ENCODE peak calls at places on chromosomes 3 and 15, in five cellular contexts. V is BJ, E is HCT116, S is colonic mucosa, Q is GM13977. F is an unnamed sample.

GRCh38 chr15:40338921-40339620 is 1.7 kb downstream of the CCDC9B start:
- DNase-seq in Q (no peak), V (peak), E (peak), S (peak), F (peak)

GRCh38 chr15:69160976-69161877 is 792 bp downstream of the GLCE start:
- DNase-seq in S (peak), E (peak), V (no peak), Q (peak), F (peak)

GRCh38 chr3:113287818-113288648 is 76.7 kb downstream of the BOC start:
- DNase-seq in V (peak), E (peak), S (peak), Q (peak), F (no peak)

GRCh38 chr3:159726231-159726964 is 262.2 kb upstream of the IL12A start:
- DNase-seq in V (no peak), Q (no peak), E (peak), S (no peak), F (peak)

GRCh38 chr3:63933459-63933858 is 21.3 kb upstream of the SCAANT1 start:
- DNase-seq in V (no peak), S (no peak), E (no peak), Q (peak), F (no peak)

GRCh38 chr15:38229700-38230099 is 22.9 kb upstream of the SPRED1 start:
- DNase-seq in Q (no peak), S (no peak), E (no peak), V (no peak), F (no peak)

GRCh38 chr15:101112336-101113113 is 139.3 kb downstream of the CHSY1 start:
- DNase-seq in E (no peak), S (no peak), V (no peak), Q (no peak), F (no peak)

GRCh38 chr3:188861847-188862740 is 309.7 kb upstream of the TPRG1 start:
- DNase-seq in Q (no peak), S (no peak), E (no peak), V (no peak), F (no peak)

GRCh38 chr3:17233398-17233800 is 348.6 kb downstream of the PLCL2 start:
- DNase-seq in S (no peak), E (peak), Q (peak), V (no peak), F (peak)

GRCh38 chr3:58784425-58784824 is 117.9 kb upstream of the FAM3D start:
- DNase-seq in V (no peak), Q (no peak), E (no peak), S (no peak), F (no peak)

GRCh38 chr3:58776231-58776630 is 109.7 kb upstream of the FAM3D start:
- DNase-seq in Q (no peak), S (no peak), V (no peak), E (no peak), F (no peak)

GRCh38 chr3:58784888-58785287 is 118.3 kb upstream of the FAM3D start:
- DNase-seq in S (no peak), V (no peak), Q (no peak), E (no peak), F (no peak)

GRCh38 chr3:58783845-58784244 is 117.3 kb upstream of the FAM3D start:
- DNase-seq in Q (no peak), S (no peak), V (no peak), E (no peak), F (no peak)

GRCh38 chr3:58779934-58780333 is 113.4 kb upstream of the FAM3D start:
- DNase-seq in E (no peak), Q (no peak), S (no peak), V (no peak), F (no peak)
- TF ChIP-seq CTCF in E (no peak), Q (no peak), S (no peak), V (no peak), F (no peak)

GRCh38 chr3:49329201-49329600 is 10.7 kb downstream of the USP4 start:
- DNase-seq in V (no peak), E (no peak), S (no peak), Q (no peak), F (no peak)

GRCh38 chr3:49324768-49325167 is 15.1 kb downstream of the USP4 start:
- DNase-seq in V (no peak), Q (no peak), E (no peak), S (no peak), F (no peak)

GRCh38 chr3:49333091-49333490 is 6.8 kb downstream of the USP4 start:
- DNase-seq in V (no peak), E (no peak), S (no peak), Q (no peak), F (no peak)

GRCh38 chr3:49327485-49327884 is 12.4 kb downstream of the USP4 start:
- DNase-seq in V (no peak), S (no peak), Q (no peak), E (no peak), F (no peak)
- TF ChIP-seq CTCF in V (peak), S (peak), Q (peak), E (peak), F (peak)

GRCh38 chr3:161161603-161162002 is 56.5 kb upstream of the B3GALNT1 start:
- DNase-seq in Q (no peak), E (no peak), V (no peak), S (no peak), F (no peak)
- TF ChIP-seq CTCF in Q (no peak), E (no peak), V (no peak), S (no peak), F (no peak)

GRCh38 chr15:73239564-73240208 is 129.1 kb downstream of the HCN4 start:
- DNase-seq in E (no peak), S (no peak), V (no peak), Q (no peak), F (peak)
- TF ChIP-seq CTCF in E (peak), S (no peak), V (no peak), Q (peak), F (no peak)

GRCh38 chr15:94277485-94277884 is 46.1 kb downstream of the MCTP2 start:
- DNase-seq in S (no peak), V (no peak), E (no peak), Q (no peak), F (no peak)

GRCh38 chr15:94270570-94270969 is 39.2 kb downstream of the MCTP2 start:
- DNase-seq in V (no peak), Q (no peak), E (no peak), S (no peak), F (no peak)

GRCh38 chr15:94272251-94272898 is 41.0 kb downstream of the MCTP2 start:
- DNase-seq in E (no peak), Q (no peak), V (no peak), S (no peak), F (no peak)

GRCh38 chr15:94269954-94270353 is 38.6 kb downstream of the MCTP2 start:
- DNase-seq in E (no peak), Q (no peak), S (no peak), V (no peak), F (no peak)

DNA sequence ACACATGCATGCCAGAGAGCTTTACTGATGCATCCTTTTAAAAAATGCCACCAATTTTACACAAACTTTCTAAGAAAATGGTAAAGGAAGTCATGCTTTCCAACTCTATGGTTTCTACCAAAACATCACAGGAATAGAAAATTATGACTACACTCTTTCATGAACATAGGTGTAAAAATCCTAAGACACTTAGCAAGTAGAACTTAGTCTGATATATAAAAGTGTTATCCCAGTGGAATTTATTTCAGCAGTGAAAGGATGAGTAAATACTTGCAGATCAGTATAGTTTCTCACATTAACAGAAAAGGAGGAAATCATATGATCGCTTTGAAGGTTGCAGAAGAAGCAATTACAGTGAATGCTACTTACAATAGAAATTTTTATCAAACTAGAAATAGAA is 43.4 kb downstream of the MCTP2 start:
- DNase-seq in S (no peak), Q (no peak), V (no peak), E (no peak), F (no peak)
- TF ChIP-seq CTCF in S (no peak), Q (no peak), V (no peak), E (no peak), F (no peak)

DNA sequence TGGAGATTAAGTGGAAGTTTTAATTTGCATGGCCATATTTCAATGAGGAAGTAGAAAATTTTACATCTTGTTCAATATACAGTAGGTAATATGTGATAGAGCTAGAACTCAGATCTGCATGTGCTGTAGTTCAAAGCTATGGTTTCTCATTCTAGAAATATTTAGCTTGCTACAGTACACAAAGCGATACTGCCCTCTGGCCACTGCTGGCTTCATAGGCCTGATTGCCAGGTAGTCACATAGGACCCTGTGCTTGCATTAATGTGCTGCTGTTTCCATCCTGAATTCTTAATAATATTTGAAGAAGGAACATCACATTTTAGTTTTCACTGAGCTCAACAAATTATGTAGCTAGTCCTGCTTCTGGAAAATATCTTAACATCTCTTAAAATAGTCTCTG is 87.0 kb downstream of the PLSCR2 start:
- DNase-seq in S (peak), V (no peak), E (peak), Q (no peak), F (no peak)
- TF ChIP-seq CTCF in S (peak), V (peak), E (peak), Q (no peak), F (no peak)

GRCh38 chr15:94070341-94071275 is 160.8 kb upstream of the MCTP2 start:
- DNase-seq in S (peak), E (no peak), V (peak), Q (no peak), F (no peak)

GRCh38 chr15:94069834-94070233 is 161.5 kb upstream of the MCTP2 start:
- DNase-seq in E (no peak), Q (no peak), V (no peak), S (no peak), F (no peak)

GRCh38 chr15:94064676-94065313 is 166.6 kb upstream of the MCTP2 start:
- DNase-seq in V (no peak), Q (no peak), E (no peak), S (no peak), F (no peak)

GRCh38 chr15:94066811-94067210 is 164.6 kb upstream of the MCTP2 start:
- DNase-seq in V (no peak), S (no peak), Q (no peak), E (no peak), F (no peak)

DNA sequence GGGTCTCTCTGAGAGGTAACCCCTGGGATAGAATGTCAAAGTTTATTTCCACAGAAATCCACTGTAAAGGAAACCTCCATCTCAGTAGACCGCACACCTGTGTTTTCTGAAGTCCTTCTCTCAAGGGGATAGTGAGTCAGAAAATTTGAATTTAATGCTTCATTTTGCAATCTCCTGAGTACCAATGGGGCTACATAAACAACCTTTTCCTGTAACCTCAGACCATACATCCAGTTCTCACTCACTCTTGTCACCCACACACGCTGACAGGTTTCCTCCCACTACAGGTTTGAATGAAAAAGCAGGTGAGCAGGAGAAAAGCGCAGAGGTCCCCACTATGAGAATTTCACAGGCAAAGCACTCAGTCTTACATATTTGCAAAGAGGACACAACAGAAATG is 165.3 kb upstream of the MCTP2 start:
- DNase-seq in E (no peak), Q (no peak), S (no peak), V (no peak), F (no peak)
- TF ChIP-seq CTCF in E (no peak), Q (no peak), S (no peak), V (no peak), F (no peak)

DNA sequence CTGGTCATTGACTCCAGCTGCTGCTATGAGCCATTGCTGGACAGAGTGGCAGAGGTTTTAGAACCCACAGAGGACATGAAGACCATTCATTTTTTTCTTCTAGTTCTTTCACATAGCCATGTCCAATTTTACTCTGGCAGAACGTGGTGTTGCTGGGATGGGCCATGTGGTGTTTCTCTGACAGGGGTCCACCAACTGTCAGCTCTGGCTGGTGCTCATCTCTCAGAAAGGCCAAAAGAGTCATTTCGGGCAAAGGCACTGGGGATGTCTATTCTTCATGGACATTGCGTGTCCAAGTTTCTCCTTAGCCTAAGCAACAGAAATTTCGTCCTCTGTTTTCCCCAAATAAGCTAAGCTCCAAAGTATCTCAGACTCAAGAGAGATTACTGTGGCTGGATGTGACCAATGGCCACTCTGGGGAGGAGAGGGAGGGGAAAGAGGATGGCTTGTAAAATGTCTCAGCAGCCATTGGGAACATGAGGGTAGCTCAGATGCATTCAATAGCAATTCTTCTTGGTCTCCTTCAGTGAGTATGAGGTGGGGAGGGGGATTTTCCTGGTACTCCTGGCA is 131.7 kb upstream of the MITF start:
- DNase-seq in Q (no peak), S (no peak), E (no peak), V (no peak), F (no peak)
- TF ChIP-seq CTCF in Q (no peak), S (no peak), E (no peak), V (no peak), F (no peak)

GRCh38 chr3:4766263-4766662 is 213.0 kb upstream of the BHLHE40 start:
- DNase-seq in V (no peak), E (no peak), Q (no peak), S (no peak), F (no peak)
- TF ChIP-seq CTCF in V (no peak), E (no peak), Q (no peak), S (no peak), F (no peak)

GRCh38 chr3:50953825-50954224 is 279.1 kb downstream of the DOCK3 start:
- DNase-seq in S (no peak), V (no peak), Q (no peak), E (no peak), F (no peak)
- TF ChIP-seq CTCF in S (no peak), V (no peak), Q (no peak), E (no peak), F (no peak)